ENCODE peak calls at places on chromosomes 16 and 17, in seven cellular contexts. O is NCI-H2029; A is skeletal muscle cell; G is stimulated activated CD4-positive, alpha-beta T cell treated with anti-CD3 and anti-CD28 coated beads, Interleukin-2, amount 100 ng/mL, for 48 hours; P is RCC 7860; V is B cell; H is GM19239. T is an unnamed sample.

GRCh38 chr17:12627177-12627629 is 38.5 kb upstream of the MYOCD start:
- DNase-seq in G (no peak), A (peak; percentile 94), O (no peak), V (no peak), P (peak; percentile 35), H (no peak), T (no peak)

GRCh38 chr16:27827765-27828164 is 235.7 kb downstream of the GSG1L start:
- DNase-seq in A (no peak), V (no peak), H (no peak), P (no peak), O (no peak), G (no peak), T (no peak)

GRCh38 chr17:76948726-76949342 is 80.6 kb downstream of the MGAT5B start:
- DNase-seq in P (no peak), G (no peak), O (peak; percentile 65), H (no peak), A (no peak), V (no peak), T (peak; percentile 18)

GRCh38 chr16:89094252-89094901 is 725 bp downstream of the ACSF3 start:
- DNase-seq in O (no peak), G (no peak), P (peak; percentile 16), A (no peak), V (no peak), H (no peak), T (no peak)

GRCh38 chr16:180101-180920 is at the start of gene HBQ1:
- DNase-seq in A (no peak), V (no peak), G (peak; percentile 37), P (no peak), O (no peak), H (no peak), T (no peak)

GRCh38 chr17:74192950-74193781 is 10.3 kb upstream of the RPL38 start:
- DNase-seq in A (no peak), G (no peak), O (peak; percentile 89), P (no peak), V (no peak), H (no peak), T (peak; percentile 83)

GRCh38 chr17:79543566-79543965 is 67.3 kb downstream of the RBFOX3 start:
- DNase-seq in V (no peak), O (no peak), H (no peak), P (no peak), G (no peak), A (no peak), T (no peak)

GRCh38 chr17:1434150-1434549 is 21.9 kb downstream of the CRK start:
- DNase-seq in P (no peak), O (no peak), A (no peak), V (no peak), G (no peak), H (no peak), T (no peak)

GRCh38 chr16:30525844-30526136 is 576 bp downstream of the ZNF768 start:
- DNase-seq in H (no peak), G (no peak), V (no peak), A (no peak), O (no peak), P (no peak), T (no peak)

GRCh38 chr16:22634913-22635312 is 124.2 kb downstream of the NPIPB5 start:
- DNase-seq in P (no peak), A (no peak), V (no peak), G (no peak), O (no peak), H (no peak), T (no peak)

GRCh38 chr17:64765191-64765889 is 103.2 kb upstream of the SMURF2 start:
- DNase-seq in V (no peak), O (no peak), G (no peak), H (no peak), A (no peak), P (no peak), T (no peak)

GRCh38 chr17:37488607-37489196 is 989 bp upstream of the DUSP14 start:
- DNase-seq in V (peak; percentile 61), H (no peak), A (peak; percentile 86), G (peak; percentile 45), P (peak; percentile 95), O (peak; percentile 77), T (peak; percentile 54)

GRCh38 chr17:38871247-38871991 is 1.6 kb downstream of the LASP1 start:
- DNase-seq in V (peak; percentile 59), O (peak; percentile 48), P (peak; percentile 84), H (peak; percentile 55), A (no peak), G (peak; percentile 65), T (no peak)

GRCh38 chr16:24626251-24626650 is 86.9 kb downstream of the RBBP6 start:
- DNase-seq in O (no peak), V (no peak), A (no peak), P (no peak), G (no peak), H (no peak), T (no peak)

GRCh38 chr16:12323007-12323699 is 346.6 kb downstream of the SNX29 start:
- DNase-seq in H (no peak), G (peak; percentile 19), P (peak; percentile 64), A (no peak), O (no peak), V (peak; percentile 76), T (no peak)

GRCh38 chr16:84278968-84279367 is 15.7 kb upstream of the WFDC1 start:
- DNase-seq in P (no peak), O (no peak), G (no peak), V (no peak), A (no peak), H (no peak), T (peak; percentile 83)

GRCh38 chr16:2194166-2194834 is 2.1 kb downstream of the CASKIN1 start:
- DNase-seq in G (no peak), V (no peak), A (no peak), P (peak; percentile 45), O (no peak), H (no peak), T (no peak)